ENCODE peak calls at places on chromosomes 7 and 10, in seven cellular contexts. E is HCT116, P is HepG2, M is Panc1, D is GM23338, G is GM12878, L is SK-N-SH. S is an unnamed sample.

GRCh38 chr7:22267989-22268615 is 88.9 kb downstream of the RAPGEF5 start:
- DNase-seq in P (no peak), E (no peak), G (no peak), M (no peak), L (no peak), D (no peak), S (no peak)

GRCh38 chr10:95253007-95253406 is 37.8 kb downstream of the PDLIM1 start:
- DNase-seq in L (no peak), D (no peak), G (no peak), E (no peak), M (no peak), P (no peak), S (no peak)

GRCh38 chr10:17273403-17273802 is 45.4 kb downstream of the VIM start:
- DNase-seq in L (no peak), D (no peak), E (peak; percentile 22), G (no peak), P (no peak), M (no peak), S (no peak)

GRCh38 chr10:13703101-13703818 is 116.5 kb downstream of the PRPF18 start:
- DNase-seq in L (no peak), E (no peak), P (no peak), G (no peak), D (no peak), M (no peak), S (no peak)

GRCh38 chr7:17939111-17939669 is 1.1 kb downstream of the SNX13 start:
- DNase-seq in E (no peak), L (no peak), M (no peak), P (peak; percentile 16), G (no peak), D (no peak), S (peak; percentile 51)

GRCh38 chr10:108556176-108556575 is 1367.1 kb downstream of the XPNPEP1 start:
- DNase-seq in G (no peak), P (no peak), D (no peak), L (no peak), M (no peak), E (no peak), S (no peak)

GRCh38 chr7:35019179-35019729 is 18.0 kb downstream of the DPY19L1 start:
- DNase-seq in E (no peak), D (no peak), G (no peak), P (no peak), L (no peak), M (no peak), S (no peak)

GRCh38 chr7:46539892-46540483 is 618.9 kb upstream of the IGFBP3 start:
- DNase-seq in M (no peak), D (peak; percentile 39), P (no peak), G (no peak), L (no peak), E (no peak), S (no peak)

GRCh38 chr10:36469585-36469984 is 655.8 kb upstream of the ANKRD30A start:
- DNase-seq in E (no peak), G (no peak), L (no peak), P (no peak), D (no peak), M (no peak), S (no peak)

GRCh38 chr7:220151-220841 is 27.9 kb downstream of the FAM20C start:
- DNase-seq in E (no peak), L (peak; percentile 75), M (no peak), G (no peak), D (peak; percentile 81), P (peak; percentile 45), S (no peak)
- H3K27me3 ChIP-seq in E (no peaks in the 10 kb centered on the region), L (no peaks in the 10 kb centered on the region), M (no peaks in the 10 kb centered on the region), G (no peaks in the 10 kb centered on the region), D (no peaks in the 10 kb centered on the region), P (no peaks in the 10 kb centered on the region), S (no peaks in the 10 kb centered on the region)

GRCh38 chr7:136502162-136502561 is 366.3 kb upstream of the CHRM2 start:
- DNase-seq in G (no peak), L (no peak), M (no peak), E (no peak), P (no peak), D (no peak), S (no peak)
- TF ChIP-seq REST in G (no peak), L (no peak), M (no peak), E (no peak), P (no peak), D (no peak), S (no peak)

DNA sequence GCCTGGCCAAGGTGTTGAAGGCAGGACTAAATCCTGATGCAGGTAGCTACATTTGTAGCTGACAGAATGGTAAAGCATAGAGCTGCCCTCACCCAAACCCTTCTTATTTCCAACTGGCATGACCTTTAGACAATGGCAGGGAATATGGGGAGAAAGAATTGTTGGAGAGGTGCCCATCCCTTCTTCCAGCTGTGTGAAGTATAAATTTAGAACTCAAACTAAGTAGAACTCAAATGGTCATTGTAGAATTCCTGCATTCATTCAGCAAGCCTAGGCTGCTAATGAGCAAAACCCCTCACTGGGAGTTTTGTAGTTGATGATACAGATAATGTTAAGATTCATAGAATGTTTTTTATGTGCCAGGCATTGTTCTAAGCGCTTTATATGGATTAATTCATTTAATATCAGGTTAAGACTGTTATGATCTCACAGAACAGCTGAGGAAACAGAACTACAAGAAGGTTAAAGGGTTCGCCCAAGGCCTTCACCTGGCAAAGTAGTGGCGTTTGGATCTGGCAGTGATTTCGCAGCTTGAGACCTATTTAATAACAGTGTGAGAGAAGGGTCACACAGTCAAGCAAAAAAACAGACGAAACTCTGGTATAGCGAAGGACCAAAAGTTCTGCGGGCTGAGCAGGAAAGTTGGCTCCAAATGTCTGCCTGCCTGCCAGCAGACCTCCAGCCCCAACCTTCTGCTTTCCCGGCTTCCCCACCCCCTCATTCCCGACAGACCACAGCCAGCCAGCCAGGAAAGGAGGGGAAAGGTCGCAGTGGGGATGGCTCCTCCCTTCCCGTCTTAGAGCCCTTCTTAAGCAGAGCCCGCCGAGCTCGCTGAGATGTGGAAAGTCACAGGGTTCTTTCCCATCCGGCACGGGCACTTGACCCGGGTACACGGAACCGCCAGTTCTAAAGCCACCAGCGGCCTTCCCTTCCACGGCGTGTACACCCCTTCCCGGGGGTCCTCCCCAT is 1.6 kb upstream of the HILPDA start:
- DNase-seq in M (no peak), D (peak; percentile 91), E (no peak), G (no peak), L (peak; percentile 75), P (no peak), S (no peak)
- H3K4me3 ChIP-seq in M (peak overlapping the region; percentile 85), D (peak overlapping the region; percentile 99), E (peak overlapping the region; percentile 99), G (no peak overlapping the region), L (no peak overlapping the region), P (peak overlapping the region; percentile 96), S (no peak overlapping the region)

GRCh38 chr7:134514106-134514505 is 13.3 kb upstream of the AKR1B10 start:
- DNase-seq in M (no peak), L (no peak), D (no peak), E (no peak), G (no peak), P (no peak), S (no peak)

GRCh38 chr7:134513169-134513752 is 14.1 kb upstream of the AKR1B10 start:
- DNase-seq in D (peak; percentile 83), L (peak; percentile 60), M (peak; percentile 58), G (peak; percentile 8), E (no peak), P (peak; percentile 27), S (no peak)

GRCh38 chr7:134514663-134515062 is 12.7 kb upstream of the AKR1B10 start:
- DNase-seq in M (peak; percentile 62), D (peak; percentile 93), P (peak; percentile 66), E (peak; percentile 83), G (peak; percentile 13), L (peak; percentile 68), S (peak; percentile 59)

GRCh38 chr7:134512271-134512670 is 15.1 kb upstream of the AKR1B10 start:
- DNase-seq in E (no peak), L (no peak), M (no peak), G (no peak), P (no peak), D (no peak), S (no peak)

GRCh38 chr7:134515569-134516468 is 11.5 kb upstream of the AKR1B10 start:
- DNase-seq in L (no peak), E (peak; percentile 68), G (no peak), P (no peak), D (no peak), M (peak; percentile 81), S (no peak)
- H3K27me3 ChIP-seq in L (peaks cover 10% of the 10 kb centered on the region), E (no peaks in the 10 kb centered on the region), G (no peaks in the 10 kb centered on the region), P (no peaks in the 10 kb centered on the region), D (no peaks in the 10 kb centered on the region), M (peaks cover 2% of the 10 kb centered on the region), S (no peaks in the 10 kb centered on the region)

DNA sequence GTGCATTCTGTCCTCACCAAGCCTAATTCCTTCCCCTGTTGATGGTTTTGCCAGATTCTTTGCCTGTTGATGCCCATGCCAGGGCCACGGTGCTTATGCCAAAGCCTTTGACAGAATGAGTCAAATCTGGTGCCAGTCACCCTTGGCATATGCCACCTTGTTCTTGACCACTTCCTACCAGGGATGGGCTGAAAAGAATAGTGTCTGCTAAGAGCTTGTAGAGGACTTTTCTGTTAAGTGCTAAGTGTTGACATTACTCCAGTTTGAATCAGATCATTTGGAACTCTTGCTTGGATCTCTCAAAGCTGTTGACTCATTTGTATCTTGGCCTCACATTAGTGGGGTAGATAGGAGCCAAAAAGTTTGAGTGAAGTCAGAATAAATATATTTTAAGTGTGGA is 661.2 kb downstream of the AUTS2 start:
- DNase-seq in E (no peak), L (no peak), G (no peak), M (no peak), P (no peak), D (no peak), S (no peak)
- TF ChIP-seq REST in E (no peak), L (no peak), G (no peak), M (no peak), P (no peak), D (no peak), S (no peak)

GRCh38 chr10:96512524-96512991 is 1.2 kb downstream of the TLL2 start:
- DNase-seq in E (no peak), G (no peak), L (peak; percentile 63), D (peak; percentile 81), M (no peak), P (no peak), S (no peak)
- H3K4me3 ChIP-seq in E (no peak overlapping the region), G (peak overlapping the region; percentile 74), L (peak overlapping the region; percentile 52), D (peak overlapping the region; percentile 77), M (peak overlapping the region; percentile 51), P (peak overlapping the region; percentile 71), S (peak overlapping the region; percentile 45)

DNA sequence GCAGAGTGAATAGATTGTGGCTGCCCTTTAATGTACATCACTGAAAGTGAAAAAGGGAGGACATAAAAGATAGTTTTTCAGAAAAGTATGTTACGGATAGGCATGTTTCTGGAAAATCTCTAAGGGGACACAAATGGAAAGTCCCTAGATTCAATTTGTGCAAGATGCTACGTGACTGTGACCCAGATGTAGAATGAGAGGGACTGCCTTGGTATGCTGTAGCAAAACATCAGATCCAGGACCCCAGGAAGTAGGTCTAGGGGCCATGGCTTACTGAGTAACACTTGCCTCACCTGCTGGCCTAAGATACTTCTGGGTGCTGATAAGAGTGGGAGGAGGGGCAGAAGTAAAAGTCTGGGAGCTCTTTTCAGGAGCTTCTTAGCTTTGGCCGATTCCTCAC is 191.2 kb upstream of the PHYHIPL start:
- DNase-seq in L (no peak), E (no peak), P (no peak), M (no peak), D (no peak), G (no peak), S (no peak)
- H3K27me3 ChIP-seq in L (no peaks in the 10 kb centered on the region), E (no peaks in the 10 kb centered on the region), P (no peaks in the 10 kb centered on the region), M (no peaks in the 10 kb centered on the region), D (no peaks in the 10 kb centered on the region), G (no peaks in the 10 kb centered on the region), S (peaks cover 2% of the 10 kb centered on the region)

DNA sequence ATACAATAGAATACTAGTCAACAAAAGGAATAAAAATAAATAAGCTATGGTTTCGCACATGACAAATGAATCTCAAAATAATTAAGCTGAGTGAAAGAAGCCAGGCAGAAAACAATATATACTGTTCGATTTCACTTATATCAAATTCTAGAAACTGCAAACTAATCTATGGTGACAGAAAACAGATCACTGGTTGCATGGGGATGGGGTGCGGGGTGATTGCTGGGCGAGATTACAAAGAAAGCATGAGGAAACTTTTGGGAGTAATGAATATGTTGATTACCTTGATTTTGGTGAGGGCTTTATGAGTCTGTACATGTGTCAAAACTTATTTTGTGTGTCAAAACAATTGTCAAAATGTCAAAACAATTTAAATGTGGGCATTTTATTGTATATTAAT is 135.6 kb downstream of the GPR85 start:
- DNase-seq in M (no peak), E (no peak), G (no peak), D (no peak), P (no peak), L (peak; percentile 9), S (no peak)
- TF ChIP-seq REST in M (no peak), E (no peak), G (no peak), D (no peak), P (no peak), L (no peak), S (no peak)